ENCODE peak calls at places on chromosomes 5 and 9, in eight cellular contexts. C is upper lobe of left lung, W is HCT116, N is HepG2, O is GM23338, Q is Panc1, M is K562, R is GM12878. F is an unnamed sample.

GRCh38 chr5:110088676-110089436 is 399.1 kb downstream of the MAN2A1 start:
- ATAC-seq in C (no peak), W (no peak), N (no peak), O (no peak), Q (no peak), M (no peak), R (no peak), F (no peak)

GRCh38 chr5:94698189-94698588 is 79.7 kb downstream of the SLF1 start:
- ATAC-seq in C (no peak), W (no peak), N (no peak), O (no peak), Q (no peak), M (no peak), R (no peak), F (no peak)

GRCh38 chr5:154277499-154277898 is 87.0 kb downstream of the GALNT10 start:
- ATAC-seq in C (no peak), W (no peak), N (no peak), O (no peak), Q (no peak), M (no peak), R (no peak), F (no peak)

GRCh38 chr5:15007549-15008142 is 136.1 kb upstream of the ANKH start:
- ATAC-seq in C (no peak), W (no peak), N (no peak), O (no peak), Q (no peak), M (no peak), R (no peak), F (no peak)

GRCh38 chr5:172104801-172105701 is 83.0 kb downstream of the STK10 start:
- ATAC-seq in C (no peak), W (no peak), N (no peak), O (no peak), Q (no peak), M (no peak), R (no peak), F (no peak)

GRCh38 chr9:89400398-89401116 is 82.3 kb downstream of the SECISBP2 start:
- ATAC-seq in C (peak; percentile 60), W (no peak), N (no peak), O (no peak), Q (no peak), M (no peak), R (peak; percentile 93), F (no peak)

GRCh38 chr5:116664988-116665387 is 90.4 kb upstream of the SEMA6A start:
- ATAC-seq in C (no peak), W (no peak), N (no peak), O (no peak), Q (no peak), M (no peak), R (no peak), F (no peak)

GRCh38 chr5:54514269-54514668 is 3.3 kb upstream of the SNX18 start:
- ATAC-seq in C (no peak), W (no peak), N (peak; percentile 15), O (no peak), Q (no peak), M (no peak), R (no peak), F (no peak)

GRCh38 chr9:77663754-77664153 is 15.6 kb upstream of the GNA14 start:
- ATAC-seq in C (no peak), W (no peak), N (no peak), O (no peak), Q (no peak), M (no peak), R (no peak), F (no peak)

GRCh38 chr5:153974813-153975163 is 63.9 kb downstream of the FAM114A2 start:
- ATAC-seq in C (no peak), W (peak; percentile 33), N (peak; percentile 53), O (no peak), Q (peak; percentile 59), M (peak; percentile 43), R (peak; percentile 34), F (peak; percentile 25)

GRCh38 chr5:66747602-66748001 is 151.4 kb downstream of the MAST4 start:
- ATAC-seq in C (no peak), W (no peak), N (no peak), O (no peak), Q (no peak), M (no peak), R (no peak), F (no peak)

GRCh38 chr9:120558454-120558853 is 21.5 kb downstream of the CDK5RAP2 start:
- ATAC-seq in C (no peak), W (no peak), N (no peak), O (no peak), Q (no peak), M (no peak), R (no peak), F (no peak)

GRCh38 chr5:126419102-126419501 is 4.1 kb upstream of the GRAMD2B start:
- ATAC-seq in C (no peak), W (no peak), N (no peak), O (no peak), Q (no peak), M (no peak), R (no peak), F (no peak)

GRCh38 chr9:23821400-23822181 is 4.4 kb downstream of the ELAVL2 start:
- ATAC-seq in C (no peak), W (no peak), N (no peak), O (peak; percentile 11), Q (no peak), M (no peak), R (no peak), F (peak; percentile 23)

GRCh38 chr9:37995348-37995737 is 73.7 kb downstream of the SHB start:
- ATAC-seq in C (peak; percentile 16), W (no peak), N (no peak), O (peak; percentile 11), Q (peak; percentile 22), M (peak; percentile 33), R (no peak), F (peak; percentile 18)

GRCh38 chr9:135369401-135369800 is 110.2 kb upstream of the PPP1R26 start:
- ATAC-seq in C (no peak), W (peak; percentile 34), N (no peak), O (no peak), Q (no peak), M (no peak), R (no peak), F (no peak)

GRCh38 chr5:146866263-146866662 is 12.3 kb downstream of the PPP2R2B start:
- ATAC-seq in C (no peak), W (no peak), N (no peak), O (no peak), Q (no peak), M (no peak), R (no peak), F (no peak)

GRCh38 chr5:3784854-3785253 is 189.2 kb downstream of the IRX1 start:
- ATAC-seq in C (peak; percentile 35), W (no peak), N (no peak), O (no peak), Q (no peak), M (no peak), R (no peak), F (no peak)

GRCh38 chr5:151706906-151707305 is 20.2 kb upstream of the SPARC start:
- ATAC-seq in C (no peak), W (peak; percentile 13), N (no peak), O (no peak), Q (peak; percentile 44), M (no peak), R (no peak), F (no peak)

DNA sequence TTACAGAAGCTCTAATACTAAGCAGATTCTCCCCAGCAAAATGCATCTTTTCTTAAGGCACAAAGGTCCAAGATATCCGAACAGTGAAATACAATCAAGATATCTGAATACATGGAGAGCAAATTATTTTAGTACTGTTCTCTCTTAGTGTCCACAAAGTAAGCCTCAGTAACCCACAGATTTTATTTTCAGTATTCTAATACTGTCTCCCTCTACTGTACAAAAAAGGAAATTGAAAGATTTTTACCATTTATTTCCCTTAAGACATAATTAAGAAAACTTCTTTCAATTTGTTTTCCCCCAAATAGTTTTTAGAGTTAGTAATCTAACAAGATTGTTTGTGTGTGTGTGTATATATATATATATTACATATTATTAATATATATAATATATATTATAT is 24.7 kb upstream of the NOL6 start:
- ATAC-seq in C (no peak), W (no peak), N (no peak), O (no peak), Q (no peak), M (peak; percentile 34), R (peak; percentile 37), F (no peak)
- TF ChIP-seq CTCF in C (no peak), W (peak; percentile 20), N (no peak), O (no peak), Q (peak; percentile 36), M (peak; percentile 36), R (peak; percentile 15), F (no peak)

GRCh38 chr5:5676218-5676617 is 253.7 kb downstream of the ICE1 start:
- ATAC-seq in C (no peak), W (no peak), N (no peak), O (no peak), Q (no peak), M (no peak), R (no peak), F (no peak)

GRCh38 chr5:5677738-5678137 is 255.3 kb downstream of the ICE1 start:
- ATAC-seq in C (no peak), W (no peak), N (no peak), O (no peak), Q (no peak), M (no peak), R (no peak), F (no peak)

GRCh38 chr5:5675511-5675910 is 253.0 kb downstream of the ICE1 start:
- ATAC-seq in C (no peak), W (no peak), N (no peak), O (no peak), Q (no peak), M (no peak), R (no peak), F (no peak)

GRCh38 chr5:5683174-5683573 is 260.7 kb downstream of the ICE1 start:
- ATAC-seq in C (no peak), W (no peak), N (no peak), O (no peak), Q (no peak), M (no peak), R (no peak), F (no peak)

DNA sequence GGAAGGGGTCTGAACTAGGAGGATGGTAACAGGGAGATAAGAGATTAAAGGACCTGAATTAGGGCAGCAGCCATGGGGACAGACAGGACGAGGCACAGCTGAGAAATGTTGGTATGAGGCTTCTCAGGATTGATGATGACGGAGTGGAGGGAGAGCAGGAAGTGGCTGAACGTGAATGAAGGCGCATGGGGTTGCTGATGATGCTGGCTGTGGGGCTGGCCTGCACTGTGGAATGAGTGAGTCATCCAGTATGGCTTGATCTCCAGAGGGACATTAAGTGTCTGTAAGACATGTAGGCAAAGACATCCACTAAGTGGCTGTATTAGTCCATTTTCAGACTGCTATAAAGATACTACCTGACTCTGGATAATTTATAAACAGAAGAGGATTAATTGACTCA is 256.4 kb downstream of the ICE1 start:
- ATAC-seq in C (no peak), W (no peak), N (no peak), O (no peak), Q (no peak), M (no peak), R (no peak), F (peak; percentile 50)
- TF ChIP-seq POLR2AphosphoS5 in C (no peak), W (no peak), N (no peak), O (no peak), Q (no peak), M (no peak), R (no peak), F (no peak)

GRCh38 chr9:19457694-19458009 is 48.8 kb downstream of the ACER2 start:
- ATAC-seq in C (no peak), W (no peak), N (no peak), O (no peak), Q (no peak), M (no peak), R (peak; percentile 31), F (no peak)
- TF ChIP-seq CTCF in C (no peak), W (no peak), N (no peak), O (no peak), Q (peak; percentile 47), M (no peak), R (no peak), F (no peak)

GRCh38 chr9:137176302-137177182 is 4.7 kb upstream of the TMEM210 start:
- ATAC-seq in C (no peak), W (peak; percentile 51), N (peak; percentile 69), O (peak; percentile 67), Q (peak; percentile 70), M (peak; percentile 88), R (peak; percentile 80), F (peak; percentile 23)
- TF ChIP-seq POLR2AphosphoS5 in C (no peak), W (no peak), N (no peak), O (peak; percentile 23), Q (no peak), M (peak; percentile 12), R (no peak), F (no peak)